ENCODE peak calls at places on chromosomes 3 and 15, in eight cellular contexts. R is progenitor cell of endocrine pancreas; G is activated CD8-positive, alpha-beta memory T cell treated with anti-CD3 and anti-CD28 coated beads for 24 hours; X is MM.1S; S is CD8-positive, alpha-beta T cell; D is kidney; T is B cell; I is CD4-positive, alpha-beta T cell. V is an unnamed sample.

GRCh38 chr15:77070180-77070499 is 769 bp downstream of the TSPAN3 start:
- DNase-seq in R (no peak), G (no peak), X (no peak), S (no peak), D (no peak), T (no peak), I (no peak), V (no peak)

GRCh38 chr3:180979949-180980348 is 9.6 kb downstream of the DNAJC19 start:
- DNase-seq in R (no peak), G (no peak), X (no peak), S (no peak), D (no peak), T (no peak), I (no peak), V (no peak)

GRCh38 chr3:109363634-109364033 is 26.3 kb upstream of the DPPA4 start:
- DNase-seq in R (no peak), G (no peak), X (no peak), S (no peak), D (no peak), T (no peak), I (no peak), V (no peak)

GRCh38 chr3:11274743-11275142 is 2.5 kb downstream of the ATG7 start:
- DNase-seq in R (no peak), G (no peak), X (no peak), S (no peak), D (no peak), T (no peak), I (no peak), V (no peak)

GRCh38 chr15:51889486-51889885 is 60.0 kb downstream of the TMOD3 start:
- DNase-seq in R (no peak), G (no peak), X (no peak), S (no peak), D (no peak), T (no peak), I (no peak), V (no peak)

GRCh38 chr15:55846108-55846707 is 103.3 kb upstream of the PRTG start:
- DNase-seq in R (peak), G (no peak), X (peak), S (no peak), D (no peak), T (peak), I (no peak), V (peak)

GRCh38 chr3:12924437-12924836 is 83.1 kb upstream of the RPL32 start:
- DNase-seq in R (no peak), G (no peak), X (no peak), S (no peak), D (no peak), T (peak), I (no peak), V (no peak)

GRCh38 chr3:195549931-195550519 is 6.9 kb upstream of the PPP1R2 start:
- DNase-seq in R (no peak), G (peak), X (peak), S (peak), D (no peak), T (peak), I (peak), V (no peak)

GRCh38 chr3:146187334-146187950 is 26.5 kb upstream of the PLOD2 start:
- DNase-seq in R (no peak), G (no peak), X (peak), S (no peak), D (no peak), T (no peak), I (no peak), V (no peak)

GRCh38 chr3:64382171-64382570 is 156.9 kb upstream of the PRICKLE2 start:
- DNase-seq in R (no peak), G (no peak), X (no peak), S (no peak), D (no peak), T (no peak), I (no peak), V (no peak)

GRCh38 chr15:94324835-94325767 is 93.7 kb downstream of the MCTP2 start:
- DNase-seq in R (no peak), G (peak), X (no peak), S (peak), D (no peak), T (no peak), I (no peak), V (no peak)

GRCh38 chr3:138947303-138948121 is 495 bp downstream of the FOXL2NB start:
- DNase-seq in R (no peak), G (peak), X (no peak), S (no peak), D (no peak), T (no peak), I (no peak), V (no peak)

GRCh38 chr3:21750291-21750690 is 719 bp downstream of the ZNF385D start:
- DNase-seq in R (no peak), G (no peak), X (no peak), S (no peak), D (no peak), T (no peak), I (no peak), V (no peak)

V was measured in Caco-2.